ENCODE peak calls at places on chromosomes 2 and 18, in eight cellular contexts. One of them, this sample, is unnamed.

GRCh38 chr2:133417410-133417809 is 150.9 kb downstream of the NCKAP5 start:
- DNase-seq in cardiac fibroblast: no peak
- DNase-seq in astrocyte of the spinal cord: no peak
- DNase-seq in psoas muscle: no peak
- DNase-seq in GM13976: no peak
- DNase-seq in fibroblast of the aortic adventitia: no peak
- DNase-seq in ovary: no peak
- DNase-seq in heart left ventricle: no peak
- DNase-seq in this sample: no peak

GRCh38 chr2:109423556-109424359 is 190.0 kb downstream of the SEPTIN10 start:
- DNase-seq in heart left ventricle: peak
- DNase-seq in astrocyte of the spinal cord: no peak
- DNase-seq in psoas muscle: no peak
- DNase-seq in GM13976: no peak
- DNase-seq in fibroblast of the aortic adventitia: no peak
- DNase-seq in ovary: no peak
- DNase-seq in cardiac fibroblast: no peak
- DNase-seq in this sample: no peak

GRCh38 chr18:71362140-71362539 is 1073.3 kb downstream of the SOCS6 start:
- DNase-seq in ovary: no peak
- DNase-seq in fibroblast of the aortic adventitia: no peak
- DNase-seq in psoas muscle: no peak
- DNase-seq in cardiac fibroblast: no peak
- DNase-seq in GM13976: no peak
- DNase-seq in astrocyte of the spinal cord: no peak
- DNase-seq in heart left ventricle: no peak
- DNase-seq in this sample: no peak

GRCh38 chr2:54497738-54498680 is 41.9 kb downstream of the SPTBN1 start:
- DNase-seq in astrocyte of the spinal cord: no peak
- DNase-seq in heart left ventricle: no peak
- DNase-seq in cardiac fibroblast: peak
- DNase-seq in psoas muscle: peak
- DNase-seq in fibroblast of the aortic adventitia: peak
- DNase-seq in ovary: no peak
- DNase-seq in GM13976: no peak
- DNase-seq in this sample: no peak

GRCh38 chr18:8493141-8493540 is 116.1 kb upstream of the RAB12 start:
- DNase-seq in ovary: no peak
- DNase-seq in astrocyte of the spinal cord: no peak
- DNase-seq in fibroblast of the aortic adventitia: no peak
- DNase-seq in heart left ventricle: no peak
- DNase-seq in GM13976: no peak
- DNase-seq in psoas muscle: no peak
- DNase-seq in cardiac fibroblast: no peak
- DNase-seq in this sample: no peak

GRCh38 chr2:113114224-113114945 is 13.0 kb upstream of the IL1RN start:
- DNase-seq in psoas muscle: no peak
- DNase-seq in GM13976: no peak
- DNase-seq in cardiac fibroblast: no peak
- DNase-seq in astrocyte of the spinal cord: no peak
- DNase-seq in ovary: no peak
- DNase-seq in fibroblast of the aortic adventitia: no peak
- DNase-seq in heart left ventricle: no peak
- DNase-seq in this sample: no peak

GRCh38 chr18:8943900-8944870 is 158.3 kb upstream of the NDUFV2 start:
- DNase-seq in GM13976: no peak
- DNase-seq in astrocyte of the spinal cord: peak
- DNase-seq in ovary: no peak
- DNase-seq in cardiac fibroblast: peak
- DNase-seq in heart left ventricle: no peak
- DNase-seq in fibroblast of the aortic adventitia: peak
- DNase-seq in psoas muscle: no peak
- DNase-seq in this sample: no peak

GRCh38 chr18:9943311-9943710 is 29.5 kb downstream of the VAPA start:
- DNase-seq in psoas muscle: no peak
- DNase-seq in cardiac fibroblast: no peak
- DNase-seq in astrocyte of the spinal cord: no peak
- DNase-seq in ovary: no peak
- DNase-seq in GM13976: no peak
- DNase-seq in heart left ventricle: no peak
- DNase-seq in fibroblast of the aortic adventitia: no peak
- DNase-seq in this sample: no peak

GRCh38 chr2:226934546-226935243 is 98.8 kb downstream of the RHBDD1 start:
- DNase-seq in astrocyte of the spinal cord: peak
- DNase-seq in ovary: no peak
- DNase-seq in psoas muscle: no peak
- DNase-seq in cardiac fibroblast: peak
- DNase-seq in fibroblast of the aortic adventitia: peak
- DNase-seq in heart left ventricle: no peak
- DNase-seq in GM13976: no peak
- DNase-seq in this sample: no peak

GRCh38 chr2:52141076-52141475 is 1109.1 kb upstream of the NRXN1 start:
- DNase-seq in ovary: no peak
- DNase-seq in cardiac fibroblast: no peak
- DNase-seq in GM13976: no peak
- DNase-seq in astrocyte of the spinal cord: no peak
- DNase-seq in psoas muscle: no peak
- DNase-seq in heart left ventricle: no peak
- DNase-seq in fibroblast of the aortic adventitia: peak
- DNase-seq in this sample: no peak

GRCh38 chr2:52145005-52145404 is 1113.1 kb upstream of the NRXN1 start:
- DNase-seq in ovary: no peak
- DNase-seq in psoas muscle: no peak
- DNase-seq in astrocyte of the spinal cord: peak
- DNase-seq in cardiac fibroblast: no peak
- DNase-seq in fibroblast of the aortic adventitia: peak
- DNase-seq in GM13976: no peak
- DNase-seq in heart left ventricle: no peak
- DNase-seq in this sample: no peak

GRCh38 chr2:52144588-52144987 is 1112.7 kb upstream of the NRXN1 start:
- DNase-seq in ovary: no peak
- DNase-seq in GM13976: no peak
- DNase-seq in heart left ventricle: no peak
- DNase-seq in cardiac fibroblast: no peak
- DNase-seq in astrocyte of the spinal cord: no peak
- DNase-seq in psoas muscle: no peak
- DNase-seq in fibroblast of the aortic adventitia: peak
- DNase-seq in this sample: no peak
- TF ChIP-seq CTCF in ovary: no peak
- TF ChIP-seq CTCF in GM13976: no peak
- TF ChIP-seq CTCF in heart left ventricle: no peak
- TF ChIP-seq CTCF in cardiac fibroblast: no peak
- TF ChIP-seq CTCF in astrocyte of the spinal cord: peak
- TF ChIP-seq CTCF in psoas muscle: no peak
- TF ChIP-seq CTCF in fibroblast of the aortic adventitia: no peak
- TF ChIP-seq CTCF in this sample: no peak

GRCh38 chr18:36761186-36761698 is 67.6 kb downstream of the TPGS2 start:
- DNase-seq in psoas muscle: no peak
- DNase-seq in ovary: no peak
- DNase-seq in cardiac fibroblast: no peak
- DNase-seq in GM13976: no peak
- DNase-seq in fibroblast of the aortic adventitia: no peak
- DNase-seq in heart left ventricle: no peak
- DNase-seq in astrocyte of the spinal cord: no peak
- DNase-seq in this sample: no peak
- TF ChIP-seq CTCF in psoas muscle: no peak
- TF ChIP-seq CTCF in ovary: no peak
- TF ChIP-seq CTCF in cardiac fibroblast: no peak
- TF ChIP-seq CTCF in GM13976: no peak
- TF ChIP-seq CTCF in fibroblast of the aortic adventitia: no peak
- TF ChIP-seq CTCF in heart left ventricle: no peak
- TF ChIP-seq CTCF in astrocyte of the spinal cord: no peak
- TF ChIP-seq CTCF in this sample: peak

DNA sequence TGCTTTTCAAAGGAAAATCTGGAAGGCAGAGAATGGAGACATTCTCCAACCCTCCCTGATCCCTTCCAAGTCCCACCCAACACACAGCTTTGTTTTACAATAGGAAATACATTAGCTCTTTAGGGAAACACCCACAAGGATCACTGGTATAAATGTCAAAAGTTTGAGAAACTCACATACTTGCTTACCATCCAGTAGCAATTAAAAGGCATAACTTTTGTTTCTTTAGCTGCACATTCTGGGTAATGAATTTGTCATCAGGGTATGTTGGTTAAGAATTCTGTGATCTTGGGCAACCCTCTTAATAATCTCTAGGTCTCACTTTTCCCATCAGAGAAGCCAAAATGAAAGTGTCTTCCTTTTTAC is 97.2 kb upstream of the SEC11C start:
- DNase-seq in heart left ventricle: no peak
- DNase-seq in cardiac fibroblast: peak
- DNase-seq in psoas muscle: no peak
- DNase-seq in ovary: no peak
- DNase-seq in astrocyte of the spinal cord: no peak
- DNase-seq in fibroblast of the aortic adventitia: peak
- DNase-seq in GM13976: no peak
- DNase-seq in this sample: no peak
- TF ChIP-seq CTCF in heart left ventricle: no peak
- TF ChIP-seq CTCF in cardiac fibroblast: no peak
- TF ChIP-seq CTCF in psoas muscle: no peak
- TF ChIP-seq CTCF in ovary: no peak
- TF ChIP-seq CTCF in astrocyte of the spinal cord: no peak
- TF ChIP-seq CTCF in fibroblast of the aortic adventitia: no peak
- TF ChIP-seq CTCF in GM13976: no peak
- TF ChIP-seq CTCF in this sample: no peak

GRCh38 chr2:174482854-174483253 is 4.0 kb downstream of the GPR155 start:
- DNase-seq in GM13976: no peak
- DNase-seq in astrocyte of the spinal cord: no peak
- DNase-seq in fibroblast of the aortic adventitia: no peak
- DNase-seq in psoas muscle: no peak
- DNase-seq in cardiac fibroblast: no peak
- DNase-seq in heart left ventricle: no peak
- DNase-seq in ovary: no peak
- DNase-seq in this sample: no peak
- TF ChIP-seq CTCF in GM13976: no peak
- TF ChIP-seq CTCF in astrocyte of the spinal cord: no peak
- TF ChIP-seq CTCF in fibroblast of the aortic adventitia: no peak
- TF ChIP-seq CTCF in psoas muscle: no peak
- TF ChIP-seq CTCF in cardiac fibroblast: no peak
- TF ChIP-seq CTCF in heart left ventricle: no peak
- TF ChIP-seq CTCF in ovary: no peak
- TF ChIP-seq CTCF in this sample: no peak

GRCh38 chr2:103284750-103285149 is 522.9 kb downstream of the TMEM182 start:
- DNase-seq in psoas muscle: no peak
- DNase-seq in fibroblast of the aortic adventitia: no peak
- DNase-seq in astrocyte of the spinal cord: no peak
- DNase-seq in ovary: no peak
- DNase-seq in heart left ventricle: no peak
- DNase-seq in GM13976: no peak
- DNase-seq in cardiac fibroblast: no peak
- DNase-seq in this sample: no peak
- TF ChIP-seq CTCF in psoas muscle: no peak
- TF ChIP-seq CTCF in fibroblast of the aortic adventitia: no peak
- TF ChIP-seq CTCF in astrocyte of the spinal cord: no peak
- TF ChIP-seq CTCF in ovary: no peak
- TF ChIP-seq CTCF in heart left ventricle: no peak
- TF ChIP-seq CTCF in GM13976: no peak
- TF ChIP-seq CTCF in cardiac fibroblast: no peak
- TF ChIP-seq CTCF in this sample: peak

GRCh38 chr2:189498205-189498604 is 56.9 kb downstream of the WDR75 start:
- DNase-seq in cardiac fibroblast: peak
- DNase-seq in psoas muscle: no peak
- DNase-seq in ovary: peak
- DNase-seq in GM13976: no peak
- DNase-seq in fibroblast of the aortic adventitia: peak
- DNase-seq in astrocyte of the spinal cord: no peak
- DNase-seq in heart left ventricle: no peak
- DNase-seq in this sample: no peak
- TF ChIP-seq CTCF in cardiac fibroblast: no peak
- TF ChIP-seq CTCF in psoas muscle: peak
- TF ChIP-seq CTCF in ovary: no peak
- TF ChIP-seq CTCF in GM13976: no peak
- TF ChIP-seq CTCF in fibroblast of the aortic adventitia: peak
- TF ChIP-seq CTCF in astrocyte of the spinal cord: no peak
- TF ChIP-seq CTCF in heart left ventricle: no peak
- TF ChIP-seq CTCF in this sample: no peak

GRCh38 chr2:218010116-218010837 is 7.5 kb upstream of the TNS1 start:
- DNase-seq in GM13976: peak
- DNase-seq in ovary: peak
- DNase-seq in fibroblast of the aortic adventitia: no peak
- DNase-seq in astrocyte of the spinal cord: no peak
- DNase-seq in psoas muscle: peak
- DNase-seq in cardiac fibroblast: peak
- DNase-seq in heart left ventricle: peak
- DNase-seq in this sample: peak
- TF ChIP-seq CTCF in GM13976: peak
- TF ChIP-seq CTCF in ovary: peak
- TF ChIP-seq CTCF in fibroblast of the aortic adventitia: peak
- TF ChIP-seq CTCF in astrocyte of the spinal cord: peak
- TF ChIP-seq CTCF in psoas muscle: peak
- TF ChIP-seq CTCF in cardiac fibroblast: peak
- TF ChIP-seq CTCF in heart left ventricle: peak
- TF ChIP-seq CTCF in this sample: peak

GRCh38 chr2:36701391-36701795 is 4.9 kb downstream of the VIT start:
- DNase-seq in astrocyte of the spinal cord: no peak
- DNase-seq in fibroblast of the aortic adventitia: peak
- DNase-seq in ovary: no peak
- DNase-seq in psoas muscle: no peak
- DNase-seq in cardiac fibroblast: no peak
- DNase-seq in heart left ventricle: no peak
- DNase-seq in GM13976: no peak
- DNase-seq in this sample: no peak
- TF ChIP-seq CTCF in astrocyte of the spinal cord: no peak
- TF ChIP-seq CTCF in fibroblast of the aortic adventitia: no peak
- TF ChIP-seq CTCF in ovary: no peak
- TF ChIP-seq CTCF in psoas muscle: no peak
- TF ChIP-seq CTCF in cardiac fibroblast: no peak
- TF ChIP-seq CTCF in heart left ventricle: no peak
- TF ChIP-seq CTCF in GM13976: no peak
- TF ChIP-seq CTCF in this sample: peak

DNA sequence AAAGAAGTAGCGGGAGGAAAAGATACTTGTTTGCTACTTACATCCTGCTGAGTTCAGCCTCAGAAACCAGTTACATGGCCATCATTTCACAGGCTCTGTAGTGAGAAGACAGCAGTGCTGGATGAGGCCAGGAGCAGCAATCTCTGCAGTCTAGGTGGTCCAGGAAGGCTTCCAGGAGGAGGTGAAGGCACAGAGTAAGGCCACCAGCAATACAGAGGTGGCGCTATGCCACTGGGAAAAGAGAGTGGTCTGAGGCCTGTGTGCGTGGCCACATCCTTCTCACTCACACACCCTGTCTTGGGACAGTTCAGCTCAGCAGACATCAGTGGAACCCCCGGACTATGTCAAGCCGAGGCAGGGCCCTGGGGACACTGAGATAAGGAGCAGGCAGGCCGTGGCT is 162.7 kb downstream of the KLHL29 start:
- DNase-seq in ovary: no peak
- DNase-seq in astrocyte of the spinal cord: no peak
- DNase-seq in fibroblast of the aortic adventitia: no peak
- DNase-seq in psoas muscle: no peak
- DNase-seq in GM13976: no peak
- DNase-seq in cardiac fibroblast: no peak
- DNase-seq in heart left ventricle: peak
- DNase-seq in this sample: no peak
- TF ChIP-seq CTCF in ovary: no peak
- TF ChIP-seq CTCF in astrocyte of the spinal cord: peak
- TF ChIP-seq CTCF in fibroblast of the aortic adventitia: no peak
- TF ChIP-seq CTCF in psoas muscle: no peak
- TF ChIP-seq CTCF in GM13976: no peak
- TF ChIP-seq CTCF in cardiac fibroblast: no peak
- TF ChIP-seq CTCF in heart left ventricle: no peak
- TF ChIP-seq CTCF in this sample: no peak